ENCODE peak calls at places on chromosomes 12 and 14, in four cellular contexts. I is GM12878, Q is HepG2, D is K562. H is an unnamed sample.

GRCh38 chr14:64109821-64110554 is 184.2 kb downstream of the ESR2 start:
- DNase-seq in Q (no peak), I (no peak), D (no peak), H (no peak)

GRCh38 chr14:81594012-81594411 is 60.4 kb upstream of the SEL1L start:
- DNase-seq in D (no peak), I (no peak), Q (peak; percentile 13), H (no peak)

GRCh38 chr12:71164877-71165197 is 7.0 kb upstream of the TSPAN8 start:
- DNase-seq in Q (peak; percentile 47), I (no peak), D (no peak), H (no peak)

GRCh38 chr14:99749142-99749541 is 44.1 kb upstream of the EML1 start:
- DNase-seq in Q (no peak), I (no peak), D (peak; percentile 39), H (no peak)

GRCh38 chr12:6458281-6459003 is 6.6 kb downstream of the TAPBPL start:
- DNase-seq in Q (no peak), I (no peak), D (no peak), H (no peak)

GRCh38 chr12:116397148-116397547 is 119.7 kb upstream of the MED13L start:
- DNase-seq in I (no peak), Q (no peak), D (no peak), H (no peak)

GRCh38 chr14:34496007-34496678 is 34.1 kb upstream of the SPTSSA start:
- DNase-seq in D (no peak), Q (no peak), I (no peak), H (no peak)

GRCh38 chr12:116818948-116819832 is 62.1 kb downstream of the HRK start:
- DNase-seq in I (peak; percentile 17), Q (peak; percentile 79), D (peak; percentile 99), H (peak; percentile 89)

GRCh38 chr12:73301530-73301929 is 1029.4 kb downstream of the TRHDE start:
- DNase-seq in D (no peak), Q (no peak), I (no peak), H (no peak)

GRCh38 chr12:93772003-93772402 is 94.8 kb downstream of the CRADD start:
- DNase-seq in Q (no peak), D (no peak), I (no peak), H (no peak)

GRCh38 chr12:105843989-105844768 is 294.6 kb downstream of the NUAK1 start:
- DNase-seq in Q (no peak), I (no peak), D (no peak), H (no peak)

GRCh38 chr12:66117242-66117641 is 13.3 kb downstream of the LLPH start:
- DNase-seq in D (no peak), I (no peak), Q (no peak), H (no peak)

GRCh38 chr12:117863004-117863709 is 105.6 kb downstream of the KSR2 start:
- DNase-seq in D (no peak), I (no peak), Q (no peak), H (no peak)

GRCh38 chr14:86708846-86709339 is 1178.9 kb downstream of the FLRT2 start:
- DNase-seq in Q (peak; percentile 99), I (no peak), D (no peak), H (no peak)

GRCh38 chr12:2397356-2398045 is 344.7 kb downstream of the CACNA1C start:
- DNase-seq in D (no peak), I (no peak), Q (peak; percentile 11), H (no peak)

GRCh38 chr14:31445703-31446102 is 11.6 kb downstream of the DTD2 start:
- DNase-seq in D (no peak), Q (no peak), I (no peak), H (no peak)

GRCh38 chr12:2886768-2887450 is 3.8 kb upstream of the TULP3 start:
- DNase-seq in I (no peak), D (no peak), Q (peak; percentile 45), H (no peak)

GRCh38 chr12:121159467-121160307 is 27.0 kb downstream of the P2RX7 start:
- DNase-seq in Q (no peak), I (peak; percentile 36), D (no peak), H (no peak)

GRCh38 chr12:75970310-75970709 is 61.3 kb downstream of the PHLDA1 start:
- DNase-seq in D (no peak), I (no peak), Q (no peak), H (no peak)

GRCh38 chr12:94208433-94208921 is 60.1 kb downstream of the PLXNC1 start:
- DNase-seq in D (no peak), Q (no peak), I (no peak), H (no peak)

GRCh38 chr12:74646831-74647230 is 109.2 kb downstream of the ATXN7L3B start:
- DNase-seq in Q (no peak), D (no peak), I (no peak), H (no peak)

GRCh38 chr12:110565919-110566871 is 16.9 kb downstream of the PPTC7 start:
- DNase-seq in I (no peak), D (no peak), Q (peak; percentile 78), H (no peak)

GRCh38 chr14:71290960-71291466 is 383.8 kb downstream of the PCNX1 start:
- DNase-seq in D (no peak), Q (peak; percentile 31), I (peak; percentile 58), H (no peak)

GRCh38 chr12:25040593-25040992 is 91.7 kb upstream of the BCAT1 start:
- DNase-seq in D (no peak), I (no peak), Q (no peak), H (no peak)

GRCh38 chr12:4143909-4144308 is 129.7 kb upstream of the CCND2 start:
- DNase-seq in I (no peak), D (no peak), Q (peak; percentile 20), H (no peak)

GRCh38 chr12:104288635-104289258 is 14.8 kb upstream of the EID3 start:
- DNase-seq in D (peak; percentile 87), Q (peak; percentile 93), I (peak; percentile 65), H (peak; percentile 86)

GRCh38 chr14:96205059-96205993 is 687 bp downstream of the BDKRB2 start:
- DNase-seq in D (no peak), Q (no peak), I (no peak), H (no peak)

GRCh38 chr12:109463776-109464175 is 13.3 kb downstream of the KCTD10 start:
- DNase-seq in D (no peak), Q (no peak), I (no peak), H (no peak)

GRCh38 chr14:104389326-104390220 is 190.0 kb upstream of the C14orf180 start:
- DNase-seq in D (no peak), Q (no peak), I (no peak), H (no peak)

GRCh38 chr12:75115748-75116147 is 93.9 kb downstream of the KCNC2 start:
- DNase-seq in Q (no peak), I (no peak), D (no peak), H (no peak)

GRCh38 chr12:89236237-89236636 is 116.1 kb downstream of the DUSP6 start:
- DNase-seq in I (no peak), D (no peak), Q (no peak), H (no peak)

GRCh38 chr14:64663174-64663573 is 41.0 kb upstream of the PLEKHG3 start:
- DNase-seq in D (no peak), I (no peak), Q (no peak), H (no peak)

GRCh38 chr12:113232787-113233585 is 11.7 kb downstream of the TPCN1 start:
- DNase-seq in Q (no peak), D (no peak), I (peak; percentile 69), H (peak; percentile 82)

GRCh38 chr12:57092529-57092862 is 3.6 kb downstream of the NAB2 start:
- DNase-seq in D (no peak), I (no peak), Q (no peak), H (no peak)
- TF ChIP-seq CREB1 in D (no peak), I (no peak), Q (no peak), H (no peak)

DNA sequence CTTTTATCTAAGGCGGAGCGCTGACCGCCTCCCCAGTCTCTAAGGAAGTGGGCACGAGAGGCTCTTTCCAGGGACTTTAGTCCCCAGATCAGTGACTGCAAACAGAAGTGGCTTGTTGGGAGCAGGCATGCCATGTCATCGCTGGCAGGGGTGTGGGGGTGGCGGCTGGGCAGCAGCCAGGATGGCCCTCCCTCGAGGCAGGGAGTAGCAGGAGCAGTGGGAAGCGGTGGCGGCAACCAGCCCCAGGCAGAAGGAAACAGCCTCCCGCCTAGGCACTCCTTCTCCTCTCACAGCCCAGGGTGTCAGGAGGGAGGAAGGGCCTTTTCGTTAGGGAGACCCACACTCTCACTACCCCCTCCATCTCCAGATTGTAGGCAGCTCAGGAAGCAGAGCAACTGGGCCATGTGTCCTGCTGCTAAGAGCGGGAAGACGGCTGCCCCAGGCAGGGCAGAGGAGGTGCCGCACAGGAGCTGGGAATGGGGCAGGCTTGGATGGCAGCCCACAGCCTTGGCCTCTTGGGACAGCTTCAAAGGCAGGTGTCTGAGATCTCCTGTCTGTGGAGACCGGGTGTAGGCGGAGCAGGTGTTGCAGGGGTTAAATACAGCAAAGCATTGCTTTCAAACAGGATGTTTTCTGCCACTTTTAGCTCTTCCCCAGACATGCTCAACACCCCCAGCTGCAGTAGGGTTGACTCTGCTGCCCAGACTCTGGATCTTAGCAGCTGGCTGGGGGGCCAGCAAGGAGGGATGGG is 21.8 kb downstream of the VDR start:
- DNase-seq in D (no peak), Q (no peak), I (peak; percentile 77), H (no peak)
- TF ChIP-seq ESRRA in D (no peak), Q (no peak), I (no peak), H (no peak)

DNA sequence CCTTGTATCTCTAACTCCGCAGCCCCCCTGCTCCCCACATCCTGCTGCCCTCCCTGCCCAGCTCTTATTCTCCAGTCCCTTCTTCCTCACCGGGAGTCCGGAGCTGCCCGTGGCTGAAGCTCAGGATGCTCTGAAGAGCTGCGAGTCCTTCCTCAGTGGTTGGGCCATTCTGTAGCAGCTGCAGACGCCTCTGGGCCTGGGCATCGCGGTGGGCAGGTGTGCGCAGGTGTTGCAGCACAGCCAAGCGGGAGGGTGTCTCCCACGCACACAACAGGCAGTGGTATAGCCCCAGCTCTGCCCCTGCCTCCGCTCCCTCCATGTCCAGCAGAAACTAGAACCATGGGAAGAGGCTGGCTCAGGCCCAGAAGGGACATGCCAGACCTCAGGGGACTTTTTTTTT is 20.2 kb downstream of the ZFHX2 start:
- DNase-seq in I (no peak), Q (no peak), D (no peak), H (no peak)
- TF ChIP-seq CREB1 in I (no peak), Q (no peak), D (no peak), H (no peak)

GRCh38 chr14:101110729-101111619 is 207.5 kb upstream of the RTL1 start:
- DNase-seq in Q (no peak), I (no peak), D (no peak), H (no peak)

GRCh38 chr14:101113108-101113612 is 209.6 kb upstream of the RTL1 start:
- DNase-seq in I (no peak), D (no peak), Q (no peak), H (no peak)

GRCh38 chr14:101113835-101114725 is 210.6 kb upstream of the RTL1 start:
- DNase-seq in I (no peak), Q (no peak), D (no peak), H (no peak)

GRCh38 chr14:101111620-101112290 is 208.2 kb upstream of the RTL1 start:
- DNase-seq in D (no peak), Q (no peak), I (no peak), H (no peak)

DNA sequence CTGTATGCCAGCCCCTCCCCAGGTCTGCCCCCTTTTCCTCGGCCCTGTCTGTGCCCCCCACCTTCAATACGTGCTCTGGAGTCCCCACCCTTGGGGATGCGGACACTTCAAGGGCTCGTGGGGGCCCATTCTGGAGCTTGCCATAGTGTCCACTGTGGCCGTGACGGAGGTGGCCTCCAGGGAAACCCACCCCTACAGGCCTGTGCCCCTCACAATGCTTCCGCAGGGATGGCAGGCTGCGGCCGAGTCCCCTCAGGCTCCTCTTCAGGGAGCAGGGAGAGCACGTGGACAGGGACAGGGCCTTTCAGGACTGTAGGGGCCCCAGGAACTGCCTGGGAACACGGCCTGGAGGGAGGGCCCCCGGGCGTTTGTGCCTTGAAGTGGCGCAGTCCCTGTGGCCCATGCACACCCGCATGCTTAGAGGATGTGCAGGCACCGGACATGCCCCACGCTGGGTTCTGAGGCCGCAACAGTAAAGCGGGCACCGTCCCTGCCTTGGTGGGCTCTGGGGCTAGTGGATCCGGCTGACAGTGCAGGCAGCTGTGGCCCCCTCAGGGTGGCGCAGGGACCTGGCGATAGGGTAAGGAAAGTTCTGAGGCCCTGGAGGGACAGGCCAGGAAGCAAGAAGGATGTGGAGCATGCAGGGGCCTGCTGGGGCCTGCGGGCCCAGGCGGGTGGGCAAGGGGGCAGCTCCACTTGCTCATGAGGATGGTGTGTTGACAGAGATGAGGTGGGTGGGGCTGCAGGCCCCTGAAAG is 209.0 kb upstream of the RTL1 start:
- DNase-seq in Q (no peak), D (no peak), I (no peak), H (no peak)
- TF ChIP-seq ESRRA in Q (no peak), D (no peak), I (no peak), H (no peak)